ENCODE peak calls at places on chromosomes 7 and 10, in seven cellular contexts. P is H1, T is HepG2, H is K562, N is HCT116, L is SK-N-SH, E is GM12878. A is an unnamed sample.

GRCh38 chr10:107653832-107654287 is 489.4 kb upstream of the SORCS1 start:
- DNase-seq in P (no peak), T (no peak), H (no peak), N (no peak), L (no peak), E (peak), A (no peak)

GRCh38 chr10:19929466-19930140 is 113.4 kb downstream of the PLXDC2 start:
- DNase-seq in P (no peak), T (no peak), H (no peak), N (no peak), L (no peak), E (no peak), A (peak)

GRCh38 chr7:94675356-94675755 is 19.4 kb upstream of the SGCE start:
- DNase-seq in P (no peak), T (no peak), H (no peak), N (no peak), L (no peak), E (no peak), A (no peak)

GRCh38 chr7:27164381-27165088 is 802 bp downstream of the HOXA9 start:
- DNase-seq in P (no peak), T (no peak), H (no peak), N (no peak), L (no peak), E (no peak), A (no peak)

GRCh38 chr10:34558093-34558492 is 257.0 kb downstream of the PARD3 start:
- DNase-seq in P (no peak), T (no peak), H (no peak), N (no peak), L (no peak), E (no peak), A (no peak)

GRCh38 chr10:49083256-49083655 is 32.1 kb downstream of the VSTM4 start:
- DNase-seq in P (no peak), T (no peak), H (no peak), N (no peak), L (no peak), E (no peak), A (no peak)

GRCh38 chr10:70728328-70728727 is 56.0 kb downstream of the ADAMTS14 start:
- DNase-seq in P (no peak), T (no peak), H (no peak), N (no peak), L (no peak), E (no peak), A (no peak)

GRCh38 chr7:43625453-43625852 is 42.5 kb downstream of the STK17A start:
- DNase-seq in P (no peak), T (no peak), H (no peak), N (no peak), L (no peak), E (no peak), A (no peak)

GRCh38 chr10:3537518-3537917 is 247.5 kb downstream of the KLF6 start:
- DNase-seq in P (no peak), T (no peak), H (no peak), N (no peak), L (no peak), E (no peak), A (no peak)

GRCh38 chr10:111522551-111522950 is 445.7 kb downstream of the ADRA2A start:
- DNase-seq in P (no peak), T (no peak), H (no peak), N (no peak), L (no peak), E (no peak), A (no peak)

GRCh38 chr7:116341222-116341907 is 131.0 kb downstream of the TES start:
- DNase-seq in P (no peak), T (no peak), H (no peak), N (no peak), L (no peak), E (no peak), A (peak)

GRCh38 chr7:92797693-92798092 is 38.7 kb downstream of the CDK6 start:
- DNase-seq in P (no peak), T (no peak), H (no peak), N (no peak), L (no peak), E (no peak), A (no peak)

GRCh38 chr10:103042129-103042528 is 124.0 kb downstream of the CNNM2 start:
- DNase-seq in P (no peak), T (no peak), H (no peak), N (no peak), L (no peak), E (no peak), A (no peak)

GRCh38 chr10:49177391-49178355 is 10.5 kb downstream of the TMEM273 start:
- DNase-seq in P (no peak), T (peak), H (peak), N (peak), L (no peak), E (peak), A (peak)

GRCh38 chr10:72449842-72450495 is 95.2 kb upstream of the DNAJB12 start:
- DNase-seq in P (no peak), T (peak), H (no peak), N (no peak), L (no peak), E (no peak), A (no peak)

GRCh38 chr10:114642729-114643128 is 15.3 kb downstream of the ABLIM1 start:
- DNase-seq in P (no peak), T (no peak), H (no peak), N (no peak), L (no peak), E (no peak), A (no peak)

GRCh38 chr10:60934215-60935175 is 9.5 kb downstream of the RHOBTB1 start:
- DNase-seq in P (no peak), T (no peak), H (no peak), N (no peak), L (no peak), E (no peak), A (no peak)

GRCh38 chr7:13920053-13920697 is 69.3 kb downstream of the ETV1 start:
- DNase-seq in P (peak), T (peak), H (peak), N (peak), L (peak), E (no peak), A (peak)

GRCh38 chr10:33143160-33143728 is 185.2 kb upstream of the ITGB1 start:
- DNase-seq in P (no peak), T (peak), H (no peak), N (no peak), L (no peak), E (no peak), A (no peak)

GRCh38 chr10:11701451-11702095 is 40.6 kb upstream of the ECHDC3 start:
- DNase-seq in P (no peak), T (no peak), H (no peak), N (no peak), L (no peak), E (no peak), A (no peak)

GRCh38 chr10:3781458-3782098 is 3.4 kb downstream of the KLF6 start:
- DNase-seq in P (no peak), T (no peak), H (no peak), N (no peak), L (no peak), E (no peak), A (peak)

GRCh38 chr10:111273635-111274034 is 196.8 kb downstream of the ADRA2A start:
- DNase-seq in P (no peak), T (no peak), H (no peak), N (no peak), L (no peak), E (no peak), A (no peak)

GRCh38 chr7:81079736-81080135 is 160.9 kb upstream of the SEMA3C start:
- DNase-seq in P (no peak), T (no peak), H (no peak), N (no peak), L (no peak), E (no peak), A (no peak)

GRCh38 chr7:143490719-143491306 is 13.1 kb downstream of the TAS2R41 start:
- DNase-seq in P (no peak), T (peak), H (peak), N (no peak), L (no peak), E (no peak), A (peak)

GRCh38 chr7:92246363-92247101 is 758 bp downstream of the ANKIB1 start:
- DNase-seq in P (no peak), T (no peak), H (peak), N (no peak), L (peak), E (no peak), A (peak)

GRCh38 chr10:62127975-62128374 is 140.7 kb downstream of the RTKN2 start:
- DNase-seq in P (no peak), T (no peak), H (no peak), N (no peak), L (no peak), E (no peak), A (peak)

GRCh38 chr7:129665013-129665401 is 53.5 kb downstream of the NRF1 start:
- DNase-seq in P (peak), T (no peak), H (no peak), N (peak), L (peak), E (no peak), A (peak)

GRCh38 chr7:158614695-158615094 is 27.1 kb upstream of the PTPRN2 start:
- DNase-seq in P (no peak), T (no peak), H (no peak), N (no peak), L (no peak), E (no peak), A (no peak)

GRCh38 chr10:3199488-3199887 is 26.9 kb upstream of the PITRM1 start:
- DNase-seq in P (no peak), T (no peak), H (no peak), N (no peak), L (no peak), E (no peak), A (no peak)

GRCh38 chr7:7265057-7265456 is 82.7 kb downstream of the C1GALT1 start:
- DNase-seq in P (no peak), T (no peak), H (no peak), N (no peak), L (no peak), E (no peak), A (no peak)

GRCh38 chr10:62050941-62051433 is 149.5 kb downstream of the ARID5B start:
- DNase-seq in P (no peak), T (peak), H (peak), N (peak), L (no peak), E (peak), A (peak)

GRCh38 chr10:52755297-52756062 is 17.1 kb downstream of the MBL2 start:
- DNase-seq in P (no peak), T (peak), H (no peak), N (no peak), L (no peak), E (no peak), A (no peak)

GRCh38 chr10:124281666-124282065 is 137.1 kb downstream of the OAT start:
- DNase-seq in P (no peak), T (no peak), H (no peak), N (no peak), L (no peak), E (no peak), A (no peak)

GRCh38 chr10:124279882-124280281 is 138.8 kb downstream of the OAT start:
- DNase-seq in P (no peak), T (no peak), H (no peak), N (no peak), L (no peak), E (no peak), A (no peak)

GRCh38 chr10:124280916-124281315 is 137.8 kb downstream of the OAT start:
- DNase-seq in P (no peak), T (no peak), H (no peak), N (no peak), L (no peak), E (no peak), A (no peak)

GRCh38 chr10:124279298-124279697 is 139.4 kb downstream of the OAT start:
- DNase-seq in P (no peak), T (no peak), H (no peak), N (no peak), L (no peak), E (no peak), A (no peak)

DNA sequence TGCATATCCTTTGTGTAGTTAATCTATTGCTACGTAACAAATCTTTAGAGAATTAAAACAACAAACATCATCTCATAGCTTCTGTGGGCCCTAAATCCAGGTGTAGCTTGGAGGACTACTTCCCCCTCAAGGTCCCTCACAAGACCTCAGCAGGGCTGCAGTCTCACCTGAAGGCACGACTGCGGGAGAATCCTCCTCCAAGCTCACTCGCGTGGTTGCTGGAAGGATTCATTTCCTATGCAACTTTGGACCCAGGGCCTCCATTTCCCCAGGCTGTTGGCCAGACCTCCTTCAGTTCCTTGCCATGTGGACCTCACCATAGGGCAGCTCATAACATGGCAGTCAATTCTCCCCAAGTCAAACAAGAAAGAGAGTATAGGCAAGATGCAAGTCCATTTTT is 140.4 kb downstream of the OAT start:
- DNase-seq in P (no peak), T (no peak), H (no peak), N (no peak), L (no peak), E (no peak), A (no peak)
- TF ChIP-seq MAX in P (no peak), T (no peak), H (no peak), N (no peak), L (no peak), E (no peak), A (no peak)

GRCh38 chr7:18119985-18120384 is 92.3 kb upstream of the PRPS1L1 start:
- DNase-seq in P (no peak), T (no peak), H (no peak), N (peak), L (no peak), E (no peak), A (peak)
- TF ChIP-seq CTCF in P (peak), T (peak), H (no peak), N (peak), L (peak), E (no peak), A (peak)

GRCh38 chr7:42409296-42409695 is 172.3 kb upstream of the GLI3 start:
- DNase-seq in P (no peak), T (no peak), H (no peak), N (no peak), L (no peak), E (no peak), A (no peak)
- H2AFZ ChIP-seq in P (no peak), T (no peak), H (no peak), N (no peak), L (no peak), E (no peak), A (no peak)

GRCh38 chr7:34928052-34928451 is 109.2 kb downstream of the DPY19L1 start:
- DNase-seq in P (peak), T (peak), H (peak), N (peak), L (peak), E (no peak), A (no peak)
- TF ChIP-seq MAX in P (no peak), T (no peak), H (no peak), N (no peak), L (no peak), E (no peak), A (no peak)

GRCh38 chr7:35513192-35513591 is 181.7 kb downstream of the HERPUD2 start:
- DNase-seq in P (no peak), T (no peak), H (no peak), N (no peak), L (no peak), E (no peak), A (no peak)
- TF ChIP-seq CTCF in P (no peak), T (no peak), H (no peak), N (no peak), L (no peak), E (no peak), A (no peak)

GRCh38 chr7:21028990-21029337 is 242.3 kb upstream of the SP8 start:
- DNase-seq in P (no peak), T (no peak), H (no peak), N (no peak), L (no peak), E (no peak), A (no peak)

GRCh38 chr7:21023841-21024502 is 237.3 kb upstream of the SP8 start:
- DNase-seq in P (no peak), T (no peak), H (no peak), N (no peak), L (no peak), E (peak), A (no peak)

GRCh38 chr7:21030237-21030636 is 243.6 kb upstream of the SP8 start:
- DNase-seq in P (peak), T (no peak), H (no peak), N (no peak), L (no peak), E (no peak), A (no peak)

DNA sequence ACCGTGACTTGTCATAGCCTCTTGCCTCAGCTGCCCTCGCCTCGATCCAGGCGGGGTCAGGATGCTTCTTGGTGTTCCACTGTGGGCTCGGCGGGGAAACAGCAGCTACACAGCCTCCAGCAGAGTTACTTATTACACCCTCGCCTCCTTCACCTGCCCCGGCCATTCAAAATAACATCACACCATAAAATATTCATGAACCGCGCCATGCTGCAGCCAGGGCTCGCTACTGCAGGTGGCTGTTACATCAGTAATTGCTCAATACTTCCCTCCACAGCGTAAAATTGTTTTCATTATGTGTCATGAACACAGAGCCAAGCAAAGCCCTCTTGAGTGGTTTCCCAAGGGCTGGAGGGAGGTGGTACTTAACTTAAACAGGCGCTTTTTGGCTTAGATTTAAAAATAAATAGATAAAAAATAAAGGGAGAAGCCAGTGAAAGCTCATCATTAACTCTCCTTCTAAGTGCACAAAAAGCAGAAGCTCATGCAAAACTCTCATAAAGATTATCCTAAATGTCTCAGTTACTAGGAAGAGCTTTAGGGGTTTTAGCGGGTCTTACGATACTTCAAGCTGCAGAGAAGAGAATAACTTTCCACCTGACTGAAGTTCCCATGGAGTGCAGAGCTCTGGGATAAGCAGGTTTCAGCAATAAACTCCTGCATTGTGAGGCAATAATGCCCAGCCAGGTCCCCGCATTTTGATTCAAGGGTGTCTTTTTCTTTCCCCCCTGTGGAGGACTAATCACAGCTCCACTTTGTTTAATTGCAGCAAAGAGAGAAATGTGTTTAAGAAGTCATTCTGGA is 241.7 kb upstream of the SP8 start:
- DNase-seq in P (no peak), T (no peak), H (no peak), N (no peak), L (no peak), E (no peak), A (no peak)
- H2AFZ ChIP-seq in P (peak), T (no peak), H (no peak), N (no peak), L (no peak), E (no peak), A (no peak)

DNA sequence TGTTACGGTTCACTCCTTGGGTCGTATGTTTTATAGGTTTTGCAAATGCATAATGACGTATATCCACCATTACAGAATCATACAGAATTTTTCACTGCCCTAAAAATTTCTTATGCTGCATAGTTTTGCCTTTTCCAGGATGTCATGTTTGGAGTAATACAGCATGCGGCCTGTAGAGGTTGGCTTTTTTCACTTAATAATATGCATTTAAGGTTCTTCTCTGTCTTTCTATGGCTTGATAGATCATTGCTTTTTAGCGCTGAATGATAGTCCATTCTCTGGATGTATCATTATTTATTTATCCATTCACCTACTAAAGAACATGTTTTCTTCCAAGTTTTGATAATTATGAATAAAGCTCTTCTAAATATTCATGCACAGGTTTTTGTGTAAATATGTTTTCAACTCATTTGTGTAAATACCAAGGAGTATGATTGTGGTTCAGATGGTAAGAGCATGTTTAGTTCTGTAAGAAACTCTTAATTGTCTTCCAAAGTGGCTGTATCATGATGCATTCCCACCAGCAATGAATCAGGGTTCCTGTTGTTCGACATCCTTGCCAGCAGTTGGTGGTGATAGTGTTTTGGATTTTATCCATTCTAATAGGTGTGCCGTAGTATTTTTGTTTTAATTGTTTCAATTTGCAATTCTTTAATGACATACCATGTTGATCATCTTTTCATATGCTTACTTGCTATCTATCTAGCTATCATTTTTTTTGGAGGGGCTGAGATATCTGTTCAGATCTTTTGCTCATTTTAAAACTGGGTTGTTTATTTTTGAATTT is 531.2 kb upstream of the GHITM start:
- DNase-seq in P (no peak), T (no peak), H (no peak), N (no peak), L (no peak), E (no peak), A (peak)
- TF ChIP-seq MAX in P (no peak), T (no peak), H (no peak), N (no peak), L (no peak), E (no peak), A (no peak)

GRCh38 chr7:9891056-9891455 is 1082.6 kb upstream of the PHF14 start:
- DNase-seq in P (no peak), T (no peak), H (no peak), N (no peak), L (no peak), E (no peak), A (no peak)

GRCh38 chr7:9889557-9889956 is 1084.1 kb upstream of the PHF14 start:
- DNase-seq in P (no peak), T (no peak), H (no peak), N (no peak), L (no peak), E (no peak), A (no peak)

GRCh38 chr7:9890092-9890491 is 1083.6 kb upstream of the PHF14 start:
- DNase-seq in P (peak), T (no peak), H (no peak), N (no peak), L (no peak), E (no peak), A (no peak)
- TF ChIP-seq CTCF in P (peak), T (no peak), H (no peak), N (no peak), L (no peak), E (no peak), A (no peak)